ENCODE peak calls at places on chromosome 6, in six cellular contexts. C, G, I, N, Q and S are unnamed samples.

GRCh38 chr6:13397359-13398080 is 69.2 kb upstream of the TBC1D7 start:
- DNase-seq in C (peak; percentile 80), I (no peak), G (no peak), N (no peak), Q (no peak), S (no peak)

GRCh38 chr6:39227476-39227875 is 1.8 kb downstream of the KCNK5 start:
- DNase-seq in G (no peak), C (no peak), Q (no peak), I (no peak), N (no peak), S (no peak)

GRCh38 chr6:28808383-28808782 is 115.4 kb downstream of the TRIM27 start:
- DNase-seq in Q (no peak), I (no peak), G (no peak), N (no peak), C (no peak), S (no peak)

GRCh38 chr6:132007474-132008190 is 56.5 kb upstream of the CCN2 start:
- DNase-seq in I (peak; percentile 58), G (no peak), Q (no peak), N (no peak), C (no peak), S (no peak)

GRCh38 chr6:73515204-73516101 is 5.4 kb downstream of the EEF1A1 start:
- DNase-seq in C (peak; percentile 80), I (peak; percentile 73), N (peak; percentile 72), Q (peak; percentile 83), G (no peak), S (peak; percentile 78)

GRCh38 chr6:105991561-105992314 is 94.4 kb upstream of the PRDM1 start:
- DNase-seq in Q (peak; percentile 46), C (peak; percentile 31), I (peak; percentile 22), G (no peak), N (peak; percentile 56), S (peak; percentile 32)

GRCh38 chr6:16684896-16685554 is 76.2 kb downstream of the ATXN1 start:
- DNase-seq in I (peak; percentile 72), N (no peak), C (no peak), G (peak; percentile 24), Q (no peak), S (no peak)

GRCh38 chr6:14682821-14683220 is 563.0 kb upstream of the JARID2 start:
- DNase-seq in I (peak; percentile 58), C (no peak), N (no peak), Q (no peak), G (no peak), S (no peak)

GRCh38 chr6:129680633-129681032 is 29.3 kb downstream of the ARHGAP18 start:
- DNase-seq in Q (no peak), C (no peak), I (no peak), N (no peak), G (no peak), S (no peak)

GRCh38 chr6:154502564-154502963 is 7.9 kb downstream of the CNKSR3 start:
- DNase-seq in N (no peak), I (no peak), G (no peak), C (no peak), Q (no peak), S (no peak)

GRCh38 chr6:125787791-125788190 is 3.0 kb upstream of the NCOA7 start:
- DNase-seq in Q (peak; percentile 32), I (peak; percentile 11), N (no peak), G (no peak), C (peak; percentile 43), S (no peak)

GRCh38 chr6:3455490-3456394 is 1.1 kb downstream of the SLC22A23 start:
- DNase-seq in N (peak; percentile 54), Q (peak; percentile 40), C (no peak), I (no peak), G (no peak), S (peak; percentile 55)

GRCh38 chr6:50720623-50721022 is 7.3 kb downstream of the TFAP2D start:
- DNase-seq in Q (peak; percentile 40), I (peak; percentile 37), N (peak; percentile 86), G (no peak), C (no peak), S (peak; percentile 86)

GRCh38 chr6:154567695-154568220 is 57.3 kb upstream of the CNKSR3 start:
- DNase-seq in N (no peak), C (no peak), I (no peak), G (no peak), Q (no peak), S (no peak)

GRCh38 chr6:33413200-33413599 is 2.4 kb downstream of the PHF1 start:
- DNase-seq in N (no peak), C (no peak), I (no peak), Q (no peak), G (no peak), S (no peak)

GRCh38 chr6:103680116-103680515 is 1179.6 kb downstream of the HACE1 start:
- DNase-seq in C (no peak), N (no peak), G (no peak), Q (no peak), I (no peak), S (no peak)

GRCh38 chr6:149049230-149049629 is 268.3 kb upstream of the TAB2 start:
- DNase-seq in Q (no peak), C (no peak), N (no peak), G (no peak), I (peak; percentile 78), S (no peak)

GRCh38 chr6:45808917-45809316 is 206.7 kb downstream of the CLIC5 start:
- DNase-seq in G (no peak), N (no peak), Q (no peak), C (peak; percentile 8), I (no peak), S (no peak)

GRCh38 chr6:5726976-5727718 is 279.6 kb downstream of the NRN1 start:
- DNase-seq in N (peak; percentile 26), C (peak; percentile 52), I (no peak), Q (no peak), G (no peak), S (no peak)

GRCh38 chr6:134826889-134827737 is 122.8 kb downstream of the ALDH8A1 start:
- DNase-seq in C (no peak), Q (no peak), N (no peak), G (no peak), I (peak; percentile 68), S (no peak)
- TF ChIP-seq CTCF in C (no peak), Q (no peak), N (no peak), G (no peak), I (no peak), S (no peak)

GRCh38 chr6:158010591-158011477 is 29.2 kb downstream of the SYNJ2 start:
- DNase-seq in C (no peak), G (no peak), N (no peak), Q (no peak), I (no peak), S (no peak)
- H3K79me2 ChIP-seq in C (no peaks in the 10 kb centered on the region), G (peaks cover 65% of the 10 kb centered on the region), N (peaks cover 7% of the 10 kb centered on the region), Q (peaks cover 84% of the 10 kb centered on the region), I (peaks cover 85% of the 10 kb centered on the region), S (no peaks in the 10 kb centered on the region)

GRCh38 chr6:134138226-134138975 is 86.0 kb upstream of the SLC2A12 start:
- DNase-seq in N (no peak), G (no peak), C (no peak), I (no peak), Q (no peak), S (no peak)
- TF ChIP-seq EZH2phosphoT487 in N (no peak), G (no peak), C (no peak), I (no peak), Q (no peak), S (no peak)

GRCh38 chr6:9250852-9251251 is 815.5 kb upstream of the SLC35B3 start:
- DNase-seq in N (peak; percentile 87), C (peak; percentile 3), I (peak; percentile 84), G (peak; percentile 63), Q (peak; percentile 77), S (peak; percentile 85)
- TF ChIP-seq CTCF in N (peak; percentile 85), C (peak; percentile 68), I (peak; percentile 92), G (peak; percentile 73), Q (peak; percentile 75), S (peak; percentile 83)

GRCh38 chr6:163449076-163449475 is 34.6 kb downstream of the QKI start:
- DNase-seq in C (no peak), I (no peak), G (no peak), N (no peak), Q (no peak), S (no peak)

GRCh38 chr6:163443985-163444553 is 29.6 kb downstream of the QKI start:
- DNase-seq in I (no peak), N (peak; percentile 31), G (no peak), Q (no peak), C (no peak), S (peak; percentile 17)

GRCh38 chr6:163442336-163442735 is 27.8 kb downstream of the QKI start:
- DNase-seq in I (peak; percentile 69), N (no peak), G (no peak), Q (no peak), C (no peak), S (no peak)

GRCh38 chr6:163446529-163446928 is 32.0 kb downstream of the QKI start:
- DNase-seq in I (no peak), N (no peak), Q (no peak), G (no peak), C (no peak), S (no peak)
- H3K79me2 ChIP-seq in I (peaks cover 100% of the 10 kb centered on the region), N (peaks cover 100% of the 10 kb centered on the region), Q (peaks cover 100% of the 10 kb centered on the region), G (peaks cover 66% of the 10 kb centered on the region), C (peaks cover 33% of the 10 kb centered on the region), S (peaks cover 100% of the 10 kb centered on the region)

DNA sequence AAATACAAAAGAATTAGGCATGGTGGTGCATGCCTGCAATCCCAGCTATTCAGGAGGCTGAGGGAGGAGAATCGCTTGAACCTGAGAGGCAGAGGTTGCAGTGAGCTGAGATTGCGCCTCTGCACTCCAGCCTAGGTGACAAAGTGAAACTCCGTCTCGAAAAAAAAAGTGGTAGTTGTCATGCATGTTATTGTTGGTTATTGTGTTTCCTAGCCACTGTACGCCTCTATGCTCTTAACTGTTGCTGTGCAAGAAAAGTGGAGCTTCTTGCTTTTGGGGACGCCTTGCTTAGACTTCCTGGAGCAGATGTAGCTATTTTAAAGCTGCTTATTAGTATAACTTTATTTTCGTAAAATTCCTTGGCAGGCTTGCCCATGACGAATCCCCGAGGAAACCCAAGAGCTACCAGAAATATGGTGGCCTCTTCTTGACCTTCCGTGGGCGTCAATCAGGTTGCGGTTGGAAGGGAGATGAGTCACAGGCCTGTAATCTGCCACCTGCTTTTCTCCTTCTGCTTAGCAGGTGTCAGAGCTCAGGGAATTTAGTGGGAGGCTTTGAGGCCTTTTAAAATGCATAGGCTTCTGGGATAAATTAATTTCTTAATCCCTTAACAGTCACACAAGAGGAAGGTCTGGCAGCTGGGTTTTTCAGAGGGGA is 17.3 kb downstream of the GABRR2 start:
- DNase-seq in I (peak; percentile 94), C (no peak), Q (peak; percentile 64), N (no peak), G (peak; percentile 94), S (peak; percentile 47)
- TF ChIP-seq EZH2phosphoT487 in I (no peak), C (no peak), Q (no peak), N (no peak), G (no peak), S (no peak)

DNA sequence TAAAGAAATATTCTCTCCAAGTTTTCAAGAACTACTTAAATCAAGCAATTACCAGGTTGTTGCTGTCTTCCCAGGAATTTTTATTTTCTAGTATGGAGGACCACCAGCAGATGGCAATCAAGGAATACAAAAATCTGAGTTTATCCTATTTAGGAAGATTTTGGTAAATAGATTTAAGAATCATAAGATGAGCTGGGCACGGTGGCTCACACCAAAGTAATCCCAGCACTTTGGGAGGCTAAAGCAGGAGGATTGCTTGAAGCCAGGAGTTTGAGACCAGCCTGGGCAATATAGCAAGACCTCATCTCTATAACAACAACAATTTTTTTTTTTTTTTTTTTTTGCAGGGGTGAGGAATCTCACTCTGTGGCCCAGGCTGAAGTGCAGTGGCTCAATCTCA is 19.3 kb upstream of the SEC63 start:
- DNase-seq in I (peak; percentile 64), G (no peak), Q (peak; percentile 40), C (peak; percentile 28), N (peak; percentile 70), S (peak; percentile 30)
- TF ChIP-seq CTCF in I (peak; percentile 59), G (peak; percentile 52), Q (peak; percentile 62), C (peak; percentile 72), N (peak; percentile 77), S (peak; percentile 62)

GRCh38 chr6:38033442-38033982 is 214.0 kb downstream of the ZFAND3 start:
- DNase-seq in Q (no peak), I (no peak), N (no peak), C (no peak), G (no peak), S (no peak)
- H3K79me2 ChIP-seq in Q (peaks cover 92% of the 10 kb centered on the region), I (peaks cover 50% of the 10 kb centered on the region), N (peaks cover 19% of the 10 kb centered on the region), C (no peaks in the 10 kb centered on the region), G (peaks cover 30% of the 10 kb centered on the region), S (peaks cover 79% of the 10 kb centered on the region)